ENCODE peak calls at places on chromosome 6, in seven cellular contexts. Q, D, X, M, O, W and Y are unnamed samples.

GRCh38 chr6:135633573-135633972 is 136.0 kb upstream of the AHI1 start:
- DNase-seq in D (no peak), M (no peak), X (no peak), W (no peak), Q (no peak), O (no peak), Y (no peak)

GRCh38 chr6:142302427-142303190 is 802 bp downstream of the ADGRG6 start:
- DNase-seq in Q (no peak), D (peak), X (peak), M (no peak), W (no peak), O (no peak), Y (no peak)

GRCh38 chr6:36442671-36443497 is at the start of the genes KCTD20 and PXT1:
- DNase-seq in W (peak), X (peak), D (peak), O (peak), Q (peak), M (peak), Y (peak)

GRCh38 chr6:148507774-148508173 is 165.1 kb downstream of the SASH1 start:
- DNase-seq in X (no peak), Q (no peak), M (no peak), O (no peak), D (no peak), W (no peak), Y (no peak)

GRCh38 chr6:1348675-1349074 is 36.8 kb downstream of the FOXQ1 start:
- DNase-seq in D (no peak), O (no peak), X (no peak), W (no peak), M (peak), Q (no peak), Y (no peak)

GRCh38 chr6:5764401-5764955 is 242.2 kb downstream of the NRN1 start:
- DNase-seq in X (no peak), Q (no peak), M (peak), W (peak), D (peak), O (no peak), Y (no peak)

GRCh38 chr6:21885101-21885500 is 291.6 kb downstream of the SOX4 start:
- DNase-seq in M (no peak), O (no peak), X (no peak), Q (no peak), W (peak), D (no peak), Y (no peak)

GRCh38 chr6:160048471-160048870 is 73.1 kb upstream of the SLC22A1 start:
- DNase-seq in Q (no peak), O (no peak), D (no peak), X (no peak), W (no peak), M (no peak), Y (no peak)

GRCh38 chr6:13466304-13467215 is 20.8 kb downstream of the GFOD1 start:
- DNase-seq in Q (no peak), M (no peak), O (peak), D (no peak), W (no peak), X (no peak), Y (no peak)

GRCh38 chr6:132650413-132650812 is 8.6 kb downstream of the TAAR1 start:
- DNase-seq in W (no peak), D (no peak), X (peak), M (no peak), O (no peak), Q (no peak), Y (no peak)

GRCh38 chr6:122491915-122492537 is 20.4 kb upstream of the SERINC1 start:
- DNase-seq in X (peak), O (peak), W (peak), D (peak), M (peak), Q (peak), Y (peak)

GRCh38 chr6:44043036-44043478 is 84.2 kb downstream of the MRPL14 start:
- DNase-seq in D (no peak), O (no peak), W (peak), Q (no peak), M (no peak), X (peak), Y (no peak)

GRCh38 chr6:128899651-128900050 is 16.7 kb downstream of the LAMA2 start:
- DNase-seq in D (no peak), W (peak), X (no peak), O (no peak), M (no peak), Q (no peak), Y (no peak)

GRCh38 chr6:100353276-100354015 is 111.3 kb downstream of the SIM1 start:
- DNase-seq in M (no peak), W (peak), O (no peak), X (peak), D (no peak), Q (no peak), Y (no peak)

GRCh38 chr6:98836025-98836961 is 1.9 kb downstream of the POU3F2 start:
- DNase-seq in W (no peak), D (no peak), M (peak), O (no peak), X (no peak), Q (no peak), Y (no peak)

GRCh38 chr6:18561006-18561750 is 174.0 kb downstream of the RNF144B start:
- DNase-seq in X (no peak), O (no peak), W (no peak), Q (no peak), D (no peak), M (no peak), Y (no peak)

GRCh38 chr6:137414599-137414998 is 79.6 kb downstream of the OLIG3 start:
- DNase-seq in X (no peak), O (no peak), D (no peak), Q (no peak), W (no peak), M (no peak), Y (no peak)

GRCh38 chr6:74492587-74492986 is 713.3 kb downstream of the COL12A1 start:
- DNase-seq in M (no peak), Q (no peak), W (no peak), D (no peak), O (no peak), X (no peak), Y (no peak)

GRCh38 chr6:19210849-19211590 is 626.1 kb upstream of the ID4 start:
- DNase-seq in W (no peak), O (peak), D (no peak), M (no peak), Q (no peak), X (peak), Y (peak)

GRCh38 chr6:161080263-161080970 is 88.8 kb downstream of the MAP3K4 start:
- DNase-seq in Q (no peak), O (no peak), W (no peak), X (no peak), D (no peak), M (no peak), Y (no peak)

GRCh38 chr6:109998159-109998785 is 20.2 kb downstream of the GPR6 start:
- DNase-seq in D (no peak), Q (no peak), O (no peak), M (no peak), W (no peak), X (no peak), Y (no peak)

GRCh38 chr6:159499034-159499433 is 194.0 kb downstream of the SOD2 start:
- DNase-seq in X (no peak), W (no peak), M (no peak), O (no peak), Q (no peak), D (no peak), Y (no peak)

GRCh38 chr6:42978487-42978792 is 541 bp downstream of the PEX6 start:
- DNase-seq in D (peak), O (no peak), M (no peak), X (peak), W (peak), Q (no peak), Y (no peak)

GRCh38 chr6:71459162-71459561 is 170.6 kb downstream of the OGFRL1 start:
- DNase-seq in X (no peak), O (no peak), M (no peak), W (no peak), Q (no peak), D (no peak), Y (no peak)

GRCh38 chr6:150840185-150840584 is 25.3 kb upstream of the MTHFD1L start:
- DNase-seq in D (no peak), Q (no peak), O (no peak), W (no peak), X (no peak), M (no peak), Y (no peak)

GRCh38 chr6:29011276-29011734 is 6.2 kb upstream of the ZNF311 start:
- DNase-seq in M (peak), O (peak), X (no peak), D (peak), Q (peak), W (peak), Y (peak)

GRCh38 chr6:105179244-105180065 is at the start of gene POPDC3:
- DNase-seq in D (no peak), X (peak), Q (no peak), W (peak), O (no peak), M (no peak), Y (peak)

GRCh38 chr6:106870069-106870468 is 104.5 kb downstream of the CD24 start:
- DNase-seq in D (no peak), X (peak), Q (no peak), M (no peak), W (peak), O (no peak), Y (no peak)

GRCh38 chr6:24963887-24964570 is 28.3 kb upstream of the RIPOR2 start:
- DNase-seq in M (no peak), O (no peak), Q (no peak), X (no peak), W (no peak), D (no peak), Y (no peak)

GRCh38 chr6:85192186-85192585 is 257.7 kb upstream of the NT5E start:
- DNase-seq in D (no peak), W (peak), O (no peak), Q (no peak), X (peak), M (no peak), Y (no peak)

GRCh38 chr6:150418825-150419594 is 50.2 kb downstream of the IYD start:
- DNase-seq in Q (peak), W (peak), O (peak), D (peak), M (no peak), X (peak), Y (no peak)

GRCh38 chr6:158642805-158643489 is 1.6 kb downstream of the DYNLT1 start:
- DNase-seq in X (no peak), M (no peak), Q (no peak), D (peak), W (no peak), O (no peak), Y (no peak)

GRCh38 chr6:68326762-68327161 is 308.3 kb upstream of the ADGRB3 start:
- DNase-seq in W (no peak), O (no peak), Q (no peak), M (no peak), D (peak), X (no peak), Y (no peak)

GRCh38 chr6:151675746-151676459 is 131.6 kb upstream of the ESR1 start:
- DNase-seq in Q (peak), O (peak), W (no peak), X (peak), M (no peak), D (no peak), Y (peak)